ENCODE peak calls at places on chromosomes 13 and 19, in four cellular contexts. S is DND-41, U is fibroblast of lung, K is H1. Z is an unnamed sample.
A peak's percentile ranks its signal among the peaks of the same experiment; 100 is the strongest.

GRCh38 chr13:51519839-51520238 is 64.4 kb upstream of the WDFY2 start:
- DNase-seq in S (no peak), K (no peak), U (peak; percentile 39), Z (no peak)

GRCh38 chr19:29031216-29031615 is 181.7 kb downstream of the UQCRFS1 start:
- DNase-seq in K (no peak), U (no peak), S (no peak), Z (no peak)

GRCh38 chr19:58538257-58539168 is 5.4 kb upstream of the TRIM28 start:
- DNase-seq in K (no peak), U (no peak), S (peak; percentile 86), Z (no peak)

GRCh38 chr13:89660752-89661151 is 1686.7 kb upstream of the MIR17HG start:
- DNase-seq in S (no peak), K (no peak), U (no peak), Z (no peak)

GRCh38 chr13:77325371-77325941 is 1.4 kb downstream of the MYCBP2 start:
- DNase-seq in U (peak; percentile 6), S (peak; percentile 33), K (no peak), Z (no peak)

GRCh38 chr19:30718728-30719127 is 346.5 kb downstream of the ZNF536 start:
- DNase-seq in S (no peak), U (no peak), K (no peak), Z (no peak)

GRCh38 chr13:79869326-79869725 is 388.4 kb downstream of the NDFIP2 start:
- DNase-seq in U (peak; percentile 28), K (no peak), S (no peak), Z (no peak)

GRCh38 chr19:10800488-10800887 is 35.5 kb downstream of the TMED1 start:
- DNase-seq in K (no peak), U (no peak), S (no peak), Z (no peak)

GRCh38 chr13:109790071-109790470 is 3.7 kb upstream of the IRS2 start:
- DNase-seq in S (no peak), K (no peak), U (no peak), Z (no peak)

GRCh38 chr13:35617420-35617819 is 140.9 kb upstream of the MAB21L1 start:
- DNase-seq in S (no peak), U (no peak), K (no peak), Z (no peak)

GRCh38 chr19:14318873-14319272 is 62.4 kb upstream of the ADGRE5 start:
- DNase-seq in S (no peak), U (no peak), K (no peak), Z (no peak)

GRCh38 chr13:61751039-61751438 is 335.4 kb upstream of the PCDH20 start:
- DNase-seq in K (no peak), S (no peak), U (peak; percentile 11), Z (no peak)

GRCh38 chr13:65540064-65540635 is 1690.0 kb downstream of the PCDH9 start:
- DNase-seq in U (peak; percentile 23), S (no peak), K (no peak), Z (no peak)

GRCh38 chr13:29156136-29156535 is 336.0 kb downstream of the MTUS2 start:
- DNase-seq in U (no peak), K (no peak), S (no peak), Z (no peak)

GRCh38 chr19:47485210-47485609 is 1.2 kb upstream of the KPTN start:
- DNase-seq in U (no peak), S (peak; percentile 28), K (no peak), Z (no peak)

GRCh38 chr13:44040070-44040753 is 160.5 kb downstream of the LACC1 start:
- DNase-seq in S (no peak), U (peak; percentile 44), K (no peak), Z (no peak)

GRCh38 chr13:46640843-46641242 is 87.9 kb downstream of the LRCH1 start:
- DNase-seq in K (no peak), S (no peak), U (peak; percentile 46), Z (no peak)

GRCh38 chr13:27980280-27980998 is 8.1 kb downstream of the URAD start:
- DNase-seq in S (no peak), U (no peak), K (no peak), Z (no peak)
- TF ChIP-seq EZH2 in S (no peak), U (peak; percentile 24), K (peak; percentile 94), Z (peak; percentile 80)

GRCh38 chr13:39119422-39119821 is 81.2 kb downstream of the NHLRC3 start:
- DNase-seq in S (no peak), K (no peak), U (no peak), Z (no peak)
- H3K9ac ChIP-seq in S (no peak overlapping the region), K (no peak overlapping the region), U (no peak overlapping the region), Z (no peak overlapping the region)

GRCh38 chr19:5805465-5806132 is 732 bp downstream of the NRTN start:
- DNase-seq in U (peak; percentile 25), S (peak; percentile 69), K (no peak), Z (no peak)
- TF ChIP-seq EZH2 in U (peak; percentile 78), S (no peak), K (no peak), Z (no peak)

DNA sequence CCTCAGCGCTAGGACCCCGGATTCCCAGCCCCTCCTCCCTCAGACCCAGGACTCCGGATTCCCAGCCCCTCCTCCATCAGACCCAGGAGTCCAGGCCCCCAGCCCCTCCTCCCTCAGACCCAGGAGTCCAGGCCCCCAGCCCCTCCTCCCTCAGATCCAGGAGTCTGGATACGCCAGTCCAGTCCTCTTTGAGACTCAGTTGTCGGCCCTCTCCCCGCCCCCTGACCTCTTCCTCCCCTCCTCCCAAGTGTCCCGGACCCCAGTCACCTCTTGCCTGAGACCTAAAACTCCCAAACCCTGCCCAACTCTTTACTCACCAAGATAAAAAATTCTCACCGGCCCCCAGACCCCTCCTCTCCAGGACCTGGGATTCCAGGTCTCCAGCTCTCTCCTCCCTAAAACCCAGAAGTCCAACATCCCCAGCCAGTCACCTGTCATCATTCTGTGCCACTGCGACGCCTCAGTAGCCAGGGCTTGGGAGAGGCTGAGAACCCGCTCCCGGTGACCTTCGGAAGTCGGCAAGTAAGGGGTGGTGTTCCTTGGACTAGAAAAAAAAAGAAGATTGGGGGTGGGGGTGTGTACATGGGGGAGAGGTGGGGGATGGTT is 1.4 kb upstream of the HSD17B14 start:
- DNase-seq in K (no peak), U (no peak), S (no peak), Z (no peak)
- H3K9ac ChIP-seq in K (no peak overlapping the region), U (no peak overlapping the region), S (no peak overlapping the region), Z (no peak overlapping the region)

DNA sequence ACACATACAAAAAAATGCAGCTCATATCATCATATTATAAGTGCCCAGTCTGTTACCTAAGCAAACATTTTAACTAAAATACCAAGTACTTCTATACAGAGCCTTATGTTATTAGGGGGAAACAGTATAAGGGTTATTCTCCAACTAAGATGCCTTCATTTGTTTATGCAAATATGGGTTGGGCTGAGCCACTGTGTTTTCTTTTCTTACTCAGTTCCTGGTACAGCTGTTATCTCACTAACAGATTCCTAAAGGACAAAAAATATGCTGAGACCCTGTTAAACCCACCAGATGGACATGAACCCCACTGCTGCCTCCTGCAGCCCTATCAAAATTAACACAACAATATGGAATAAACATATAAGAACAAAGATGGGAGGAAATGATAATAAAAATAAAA is 34.5 kb upstream of the SMAD9 start:
- DNase-seq in S (no peak), K (no peak), U (no peak), Z (no peak)
- TF ChIP-seq EZH2 in S (no peak), K (no peak), U (no peak), Z (no peak)

GRCh38 chr13:98922306-98922705 is 55.6 kb downstream of the DOCK9 start:
- DNase-seq in U (peak; percentile 70), K (no peak), S (no peak), Z (no peak)

GRCh38 chr13:98923641-98924397 is 54.0 kb downstream of the DOCK9 start:
- DNase-seq in S (no peak), U (peak; percentile 3), K (no peak), Z (no peak)

GRCh38 chr13:98925949-98926348 is 51.9 kb downstream of the DOCK9 start:
- DNase-seq in U (no peak), K (no peak), S (no peak), Z (no peak)

GRCh38 chr13:98930014-98930625 is 47.7 kb downstream of the DOCK9 start:
- DNase-seq in S (peak; percentile 62), K (no peak), U (no peak), Z (no peak)

DNA sequence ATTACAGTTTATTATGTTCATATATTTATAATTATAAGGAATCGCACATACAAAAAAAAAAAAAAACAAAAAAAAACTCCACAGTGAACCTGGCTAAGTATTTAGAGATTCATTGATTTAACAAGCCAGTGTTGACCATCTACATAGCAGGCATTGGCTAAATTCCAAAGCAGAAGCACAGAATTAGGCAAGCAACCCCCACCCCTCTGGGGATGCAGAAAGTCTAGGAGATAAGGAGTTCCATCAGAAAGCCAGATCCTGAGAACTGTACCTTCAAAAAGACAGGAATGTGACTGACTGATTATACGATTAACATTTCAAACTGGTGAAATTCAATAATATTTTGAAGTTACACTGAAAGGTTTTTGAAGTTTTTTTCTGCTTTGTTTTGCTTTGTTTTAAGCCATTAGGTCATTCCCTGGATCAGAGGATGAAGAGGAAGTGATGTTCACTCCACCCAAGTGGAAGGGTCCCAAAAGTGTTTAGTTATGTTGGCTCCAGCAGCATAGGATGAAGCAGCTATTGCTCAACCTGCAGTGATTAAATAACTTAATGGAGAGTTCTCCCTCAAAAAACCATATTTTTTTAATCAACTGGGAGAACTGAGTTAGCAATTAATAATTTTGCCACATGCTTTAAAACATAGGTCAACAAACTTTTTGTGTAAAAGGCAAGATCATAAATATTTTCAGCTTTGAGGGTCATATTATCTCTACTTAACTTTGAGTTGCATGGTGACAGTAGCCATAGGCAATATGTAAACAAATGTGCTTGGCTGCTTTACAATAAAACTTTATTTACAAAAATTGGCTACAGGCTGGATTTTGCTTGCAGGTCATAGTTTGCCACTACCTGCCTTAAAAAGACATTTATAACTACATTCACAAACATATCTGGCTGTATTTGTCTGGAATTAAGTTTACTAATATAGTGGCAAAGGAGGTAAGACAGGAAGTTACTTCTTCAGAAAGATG is 49.6 kb downstream of the DOCK9 start:
- DNase-seq in K (no peak), U (peak; percentile 70), S (no peak), Z (no peak)
- H3K9ac ChIP-seq in K (no peak overlapping the region), U (no peak overlapping the region), S (no peak overlapping the region), Z (no peak overlapping the region)